ENCODE peak calls at places on chromosomes 6 and 20, in eight cellular contexts. W, T, K, J, D, Y, G and F are unnamed samples.

GRCh38 chr20:43473058-43473704 is 15.5 kb downstream of the SRSF6 start:
- DNase-seq in W (no peak), T (no peak), K (no peak), J (no peak), D (no peak), Y (no peak), G (no peak), F (no peak)

GRCh38 chr20:36091561-36092423 is 62.7 kb upstream of the EPB41L1 start:
- DNase-seq in W (no peak), T (no peak), K (no peak), J (no peak), D (no peak), Y (no peak), G (no peak), F (no peak)

GRCh38 chr6:53437557-53438202 is 88.9 kb upstream of the ELOVL5 start:
- DNase-seq in W (peak; percentile 9), T (no peak), K (no peak), J (peak; percentile 74), D (peak; percentile 45), Y (peak; percentile 6), G (peak; percentile 89), F (no peak)

GRCh38 chr20:46349742-46350056 is 41.4 kb upstream of the CDH22 start:
- DNase-seq in W (no peak), T (no peak), K (no peak), J (no peak), D (peak; percentile 51), Y (no peak), G (no peak), F (no peak)

GRCh38 chr20:18046535-18046934 is 11.2 kb downstream of the OVOL2 start:
- DNase-seq in W (no peak), T (no peak), K (no peak), J (no peak), D (no peak), Y (no peak), G (no peak), F (no peak)

GRCh38 chr20:6576721-6577120 is 190.8 kb upstream of the BMP2 start:
- DNase-seq in W (no peak), T (no peak), K (no peak), J (no peak), D (no peak), Y (no peak), G (peak; percentile 86), F (no peak)

GRCh38 chr20:59005523-59006166 is 1.4 kb downstream of the CTSZ start:
- DNase-seq in W (no peak), T (no peak), K (no peak), J (no peak), D (no peak), Y (no peak), G (no peak), F (no peak)

GRCh38 chr6:26216886-26217713 is 129.9 kb downstream of the HFE start:
- DNase-seq in W (peak; percentile 70), T (peak; percentile 79), K (peak; percentile 57), J (no peak), D (peak; percentile 96), Y (peak; percentile 71), G (peak; percentile 90), F (no peak)

GRCh38 chr6:35745480-35745879 is 8.6 kb downstream of the ARMC12 start:
- DNase-seq in W (no peak), T (no peak), K (no peak), J (no peak), D (no peak), Y (no peak), G (no peak), F (no peak)

GRCh38 chr20:7924692-7925091 is 15.6 kb downstream of the HAO1 start:
- DNase-seq in W (no peak), T (no peak), K (no peak), J (peak; percentile 71), D (peak; percentile 3), Y (no peak), G (peak; percentile 95), F (no peak)

GRCh38 chr6:168834814-168835213 is 393.8 kb downstream of the SMOC2 start:
- DNase-seq in W (no peak), T (no peak), K (no peak), J (no peak), D (no peak), Y (no peak), G (no peak), F (no peak)

GRCh38 chr20:53872561-53873248 is 197.7 kb downstream of the BCAS1 start:
- DNase-seq in W (no peak), T (peak; percentile 39), K (no peak), J (no peak), D (peak; percentile 73), Y (peak; percentile 40), G (peak; percentile 57), F (no peak)

GRCh38 chr20:48283470-48284110 is 498.3 kb upstream of the SULF2 start:
- DNase-seq in W (no peak), T (no peak), K (no peak), J (peak; percentile 85), D (no peak), Y (no peak), G (peak; percentile 99), F (no peak)

GRCh38 chr20:31869942-31870702 is at the start of the genes DUSP15 and TTLL9:
- DNase-seq in W (peak; percentile 65), T (no peak), K (no peak), J (no peak), D (no peak), Y (no peak), G (no peak), F (peak; percentile 47)

GRCh38 chr6:2505624-2506023 is 245.1 kb downstream of the MYLK4 start:
- DNase-seq in W (peak; percentile 9), T (no peak), K (no peak), J (no peak), D (peak; percentile 1), Y (no peak), G (no peak), F (no peak)